ENCODE peak calls at places on chromosomes 16 and 17, in five cellular contexts. One of them, this sample, is unnamed.

GRCh38 chr17:64183815-64184397 is 54.0 kb upstream of the ERN1 start:
- DNase-seq in mammary epithelial cell: peak
- DNase-seq in CD8-positive, alpha-beta T cell: no peak
- DNase-seq in A549: no peak
- DNase-seq in SJSA1: peak
- DNase-seq in this sample: no peak

GRCh38 chr17:38982858-38983746 is 15.9 kb upstream of the FBXO47 start:
- DNase-seq in mammary epithelial cell: peak
- DNase-seq in CD8-positive, alpha-beta T cell: peak
- DNase-seq in A549: peak
- DNase-seq in SJSA1: peak
- DNase-seq in this sample: peak

GRCh38 chr16:22123146-22123545 is 30.8 kb downstream of the VWA3A start:
- DNase-seq in mammary epithelial cell: no peak
- DNase-seq in CD8-positive, alpha-beta T cell: no peak
- DNase-seq in A549: peak
- DNase-seq in SJSA1: no peak
- DNase-seq in this sample: no peak

GRCh38 chr17:8225813-8226535 is 15.6 kb upstream of the AURKB start:
- DNase-seq in mammary epithelial cell: peak
- DNase-seq in CD8-positive, alpha-beta T cell: peak
- DNase-seq in A549: peak
- DNase-seq in SJSA1: no peak
- DNase-seq in this sample: peak

GRCh38 chr17:81236784-81237183 is 2.1 kb downstream of the TEPSIN start:
- DNase-seq in mammary epithelial cell: no peak
- DNase-seq in CD8-positive, alpha-beta T cell: no peak
- DNase-seq in A549: no peak
- DNase-seq in SJSA1: no peak
- DNase-seq in this sample: no peak

GRCh38 chr16:11402051-11402744 is 56.9 kb downstream of the RMI2 start:
- DNase-seq in mammary epithelial cell: no peak
- DNase-seq in CD8-positive, alpha-beta T cell: no peak
- DNase-seq in A549: no peak
- DNase-seq in SJSA1: no peak
- DNase-seq in this sample: no peak

GRCh38 chr16:78890496-78890895 is 710.0 kb downstream of the MAF start:
- DNase-seq in mammary epithelial cell: no peak
- DNase-seq in CD8-positive, alpha-beta T cell: no peak
- DNase-seq in A549: no peak
- DNase-seq in SJSA1: no peak
- DNase-seq in this sample: no peak

GRCh38 chr17:56681561-56682266 is 88.2 kb downstream of the NOG start:
- DNase-seq in mammary epithelial cell: peak
- DNase-seq in CD8-positive, alpha-beta T cell: no peak
- DNase-seq in A549: no peak
- DNase-seq in SJSA1: peak
- DNase-seq in this sample: no peak

GRCh38 chr16:70693231-70693671 is 7.4 kb upstream of the MTSS2 start:
- DNase-seq in mammary epithelial cell: no peak
- DNase-seq in CD8-positive, alpha-beta T cell: no peak
- DNase-seq in A549: no peak
- DNase-seq in SJSA1: no peak
- DNase-seq in this sample: no peak

DNA sequence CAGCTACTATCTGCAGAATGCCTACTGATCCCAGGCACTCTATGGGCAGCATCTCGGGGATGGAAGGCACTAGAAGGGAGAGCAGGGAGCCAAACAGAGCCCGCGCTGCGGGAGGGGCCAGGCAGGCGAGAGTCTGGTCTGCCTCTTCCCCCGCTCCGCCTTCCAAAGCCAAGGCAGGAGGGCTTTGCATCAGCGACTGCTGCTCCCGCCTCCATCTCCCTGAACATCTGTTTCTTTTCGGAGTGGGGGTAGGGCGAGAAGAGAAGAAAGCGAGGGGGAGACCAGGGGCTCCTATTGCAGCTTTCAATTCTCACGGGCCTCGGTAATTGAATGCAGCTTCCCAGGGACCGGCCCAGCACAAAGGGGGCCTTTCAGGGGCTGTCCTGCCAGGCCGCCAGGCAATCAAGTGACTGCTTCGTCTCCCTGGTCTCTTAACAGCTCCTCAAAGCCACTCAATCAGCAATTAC is 31.4 kb upstream of the CDC42EP4 start:
- DNase-seq in mammary epithelial cell: peak
- DNase-seq in CD8-positive, alpha-beta T cell: no peak
- DNase-seq in A549: no peak
- DNase-seq in SJSA1: peak
- DNase-seq in this sample: peak
- H3K4me3 ChIP-seq in mammary epithelial cell: no peak
- H3K4me3 ChIP-seq in CD8-positive, alpha-beta T cell: no peak
- H3K4me3 ChIP-seq in A549: no peak
- H3K4me3 ChIP-seq in SJSA1: peak
- H3K4me3 ChIP-seq in this sample: peak

GRCh38 chr16:4231886-4232285 is 10.0 kb downstream of the SRL start:
- DNase-seq in mammary epithelial cell: no peak
- DNase-seq in CD8-positive, alpha-beta T cell: no peak
- DNase-seq in A549: no peak
- DNase-seq in SJSA1: no peak
- DNase-seq in this sample: no peak

GRCh38 chr16:4225075-4225474 is 16.8 kb downstream of the SRL start:
- DNase-seq in mammary epithelial cell: no peak
- DNase-seq in CD8-positive, alpha-beta T cell: no peak
- DNase-seq in A549: no peak
- DNase-seq in SJSA1: no peak
- DNase-seq in this sample: no peak

GRCh38 chr16:4227040-4227332 is 14.9 kb downstream of the SRL start:
- DNase-seq in mammary epithelial cell: no peak
- DNase-seq in CD8-positive, alpha-beta T cell: no peak
- DNase-seq in A549: no peak
- DNase-seq in SJSA1: no peak
- DNase-seq in this sample: no peak

GRCh38 chr16:4231367-4231766 is 10.5 kb downstream of the SRL start:
- DNase-seq in mammary epithelial cell: no peak
- DNase-seq in CD8-positive, alpha-beta T cell: no peak
- DNase-seq in A549: no peak
- DNase-seq in SJSA1: no peak
- DNase-seq in this sample: no peak

GRCh38 chr16:4226251-4227039 is 15.4 kb downstream of the SRL start:
- DNase-seq in mammary epithelial cell: no peak
- DNase-seq in CD8-positive, alpha-beta T cell: no peak
- DNase-seq in A549: no peak
- DNase-seq in SJSA1: no peak
- DNase-seq in this sample: no peak
- H3K4me3 ChIP-seq in mammary epithelial cell: no peak
- H3K4me3 ChIP-seq in CD8-positive, alpha-beta T cell: no peak
- H3K4me3 ChIP-seq in A549: no peak
- H3K4me3 ChIP-seq in SJSA1: no peak
- H3K4me3 ChIP-seq in this sample: no peak

DNA sequence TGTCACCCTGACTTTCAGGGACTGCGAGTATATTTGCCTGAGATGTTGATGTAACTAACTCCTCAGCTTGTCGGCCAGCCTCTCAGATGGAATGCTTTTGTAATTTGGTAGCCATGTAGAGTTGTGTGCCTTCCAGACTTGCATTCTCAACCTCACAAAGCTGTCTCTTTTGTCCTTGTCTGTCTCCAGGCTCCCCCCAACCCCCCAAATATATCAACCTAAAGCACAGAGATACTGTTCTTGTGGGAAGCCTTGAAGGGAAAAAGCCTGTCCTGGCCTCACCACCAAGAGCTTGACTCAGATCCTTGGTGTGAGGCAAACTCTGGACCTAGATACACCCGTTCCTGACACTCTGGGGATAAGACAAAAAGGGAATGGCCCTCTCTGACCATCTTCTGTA is 18.4 kb downstream of the SAP30BP start:
- DNase-seq in mammary epithelial cell: peak
- DNase-seq in CD8-positive, alpha-beta T cell: no peak
- DNase-seq in A549: no peak
- DNase-seq in SJSA1: no peak
- DNase-seq in this sample: no peak
- H3K4me3 ChIP-seq in mammary epithelial cell: no peak
- H3K4me3 ChIP-seq in CD8-positive, alpha-beta T cell: no peak
- H3K4me3 ChIP-seq in A549: no peak
- H3K4me3 ChIP-seq in SJSA1: no peak
- H3K4me3 ChIP-seq in this sample: no peak

DNA sequence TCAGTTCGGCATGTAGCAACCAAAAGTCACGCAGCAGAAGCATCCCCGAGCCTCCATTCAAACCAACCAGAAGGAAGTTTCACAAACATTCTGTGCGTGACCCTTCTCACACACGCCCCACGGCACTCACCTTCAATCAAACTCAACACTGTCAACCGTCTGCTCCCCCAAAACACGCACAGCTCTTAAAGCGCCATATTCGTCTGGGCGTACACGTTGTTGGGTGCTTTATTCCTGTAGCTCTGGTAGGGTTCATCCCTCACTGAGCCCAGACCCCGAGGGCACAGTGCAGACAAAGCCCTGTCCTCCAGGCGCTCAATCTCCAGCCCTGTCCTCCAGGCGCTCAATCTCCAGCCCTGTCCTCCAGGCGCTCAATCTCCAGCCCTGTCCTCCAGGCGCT is 2.2 kb downstream of the RAB40B start:
- DNase-seq in mammary epithelial cell: no peak
- DNase-seq in CD8-positive, alpha-beta T cell: no peak
- DNase-seq in A549: no peak
- DNase-seq in SJSA1: no peak
- DNase-seq in this sample: no peak
- H3K4me3 ChIP-seq in mammary epithelial cell: no peak
- H3K4me3 ChIP-seq in CD8-positive, alpha-beta T cell: no peak
- H3K4me3 ChIP-seq in A549: no peak
- H3K4me3 ChIP-seq in SJSA1: no peak
- H3K4me3 ChIP-seq in this sample: no peak

GRCh38 chr17:69733171-69734014 is 318.9 kb downstream of the MAP2K6 start:
- DNase-seq in mammary epithelial cell: peak
- DNase-seq in CD8-positive, alpha-beta T cell: no peak
- DNase-seq in A549: peak
- DNase-seq in SJSA1: peak
- DNase-seq in this sample: no peak

GRCh38 chr17:69732272-69732671 is 317.8 kb downstream of the MAP2K6 start:
- DNase-seq in mammary epithelial cell: no peak
- DNase-seq in CD8-positive, alpha-beta T cell: no peak
- DNase-seq in A549: no peak
- DNase-seq in SJSA1: no peak
- DNase-seq in this sample: no peak

GRCh38 chr17:69735285-69735684 is 320.8 kb downstream of the MAP2K6 start:
- DNase-seq in mammary epithelial cell: no peak
- DNase-seq in CD8-positive, alpha-beta T cell: no peak
- DNase-seq in A549: no peak
- DNase-seq in SJSA1: no peak
- DNase-seq in this sample: no peak

GRCh38 chr17:69729937-69730336 is 315.4 kb downstream of the MAP2K6 start:
- DNase-seq in mammary epithelial cell: peak
- DNase-seq in CD8-positive, alpha-beta T cell: no peak
- DNase-seq in A549: no peak
- DNase-seq in SJSA1: no peak
- DNase-seq in this sample: no peak

GRCh38 chr17:69734656-69735055 is 320.2 kb downstream of the MAP2K6 start:
- DNase-seq in mammary epithelial cell: no peak
- DNase-seq in CD8-positive, alpha-beta T cell: no peak
- DNase-seq in A549: no peak
- DNase-seq in SJSA1: no peak
- DNase-seq in this sample: no peak
- H3K4me3 ChIP-seq in mammary epithelial cell: no peak
- H3K4me3 ChIP-seq in CD8-positive, alpha-beta T cell: no peak
- H3K4me3 ChIP-seq in A549: no peak
- H3K4me3 ChIP-seq in SJSA1: no peak
- H3K4me3 ChIP-seq in this sample: no peak

DNA sequence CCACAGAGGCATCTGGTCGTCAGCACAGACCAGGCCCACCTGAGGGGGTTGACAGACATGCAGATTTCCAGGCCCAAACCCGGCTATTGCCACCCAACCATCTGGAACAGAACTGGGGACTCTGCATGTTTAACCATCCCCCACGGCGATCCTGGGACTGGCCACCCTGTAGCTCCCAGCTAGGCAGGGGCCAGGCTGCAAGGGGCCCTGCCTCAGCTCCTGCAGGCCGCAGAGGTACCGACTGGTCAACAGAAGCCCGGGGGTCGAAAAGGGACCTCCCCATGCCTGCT is 223.5 kb upstream of the TNRC6C start:
- DNase-seq in mammary epithelial cell: no peak
- DNase-seq in CD8-positive, alpha-beta T cell: no peak
- DNase-seq in A549: no peak
- DNase-seq in SJSA1: no peak
- DNase-seq in this sample: no peak
- H3K4me3 ChIP-seq in mammary epithelial cell: no peak
- H3K4me3 ChIP-seq in CD8-positive, alpha-beta T cell: no peak
- H3K4me3 ChIP-seq in A549: no peak
- H3K4me3 ChIP-seq in SJSA1: no peak
- H3K4me3 ChIP-seq in this sample: no peak

This sample was measured in tibial nerve.